ENCODE peak calls at places on chromosomes 3 and 15, in six cellular contexts. M is NCI-H1436; C is HFFc6; U is stimulated activated CD4-positive, alpha-beta T cell treated with anti-CD3 and anti-CD28 coated beads, Interleukin-2, amount 100 ng/mL, for 24 hours; H is cardiac fibroblast; L is tibial nerve. Z is an unnamed sample.

GRCh38 chr3:114861666-114862065 is 285.4 kb downstream of the ZBTB20 start:
- DNase-seq in M (no peak), C (no peak), U (no peak), H (no peak), L (no peak), Z (no peak)

GRCh38 chr3:70606018-70606417 is 293.6 kb upstream of the MDFIC2 start:
- DNase-seq in M (no peak), C (no peak), U (no peak), H (no peak), L (no peak), Z (no peak)

GRCh38 chr3:117306299-117306698 is 596.7 kb downstream of the TUSC7 start:
- DNase-seq in M (no peak), C (no peak), U (no peak), H (no peak), L (no peak), Z (no peak)

GRCh38 chr3:58025406-58025805 is 17.2 kb downstream of the FLNB start:
- DNase-seq in M (no peak), C (no peak), U (no peak), H (no peak), L (no peak), Z (no peak)

GRCh38 chr3:133574260-133574881 is 885 bp downstream of the CDV3 start:
- DNase-seq in M (no peak), C (peak; percentile 64), U (peak; percentile 74), H (peak; percentile 77), L (peak; percentile 39), Z (no peak)

GRCh38 chr3:52845691-52846426 is 11.0 kb upstream of the MUSTN1 start:
- DNase-seq in M (no peak), C (no peak), U (peak; percentile 41), H (no peak), L (no peak), Z (no peak)

GRCh38 chr3:73917643-73918042 is 292.9 kb upstream of the PDZRN3 start:
- DNase-seq in M (no peak), C (no peak), U (no peak), H (no peak), L (no peak), Z (no peak)

GRCh38 chr3:46733026-46733800 is 15.5 kb upstream of the PRSS50 start:
- DNase-seq in M (no peak), C (no peak), U (peak; percentile 4), H (peak; percentile 34), L (no peak), Z (no peak)

GRCh38 chr15:40436892-40437753 is 3.6 kb upstream of the BAHD1 start:
- DNase-seq in M (no peak), C (no peak), U (no peak), H (no peak), L (no peak), Z (no peak)

GRCh38 chr3:170511371-170511770 is 74.5 kb downstream of the SLC7A14 start:
- DNase-seq in M (no peak), C (no peak), U (no peak), H (no peak), L (no peak), Z (no peak)

GRCh38 chr3:133894334-133895207 is 1.1 kb downstream of the RAB6B start:
- DNase-seq in M (no peak), C (no peak), U (no peak), H (no peak), L (no peak), Z (no peak)

GRCh38 chr15:75696303-75696657 is 16.4 kb downstream of the CSPG4 start:
- DNase-seq in M (no peak), C (no peak), U (no peak), H (no peak), L (peak; percentile 56), Z (no peak)

GRCh38 chr3:57680046-57680445 is 12.8 kb downstream of the DENND6A start:
- DNase-seq in M (no peak), C (no peak), U (no peak), H (no peak), L (no peak), Z (no peak)

GRCh38 chr15:77013786-77014136 is 18.8 kb downstream of the PSTPIP1 start:
- DNase-seq in M (no peak), C (no peak), U (peak; percentile 84), H (no peak), L (no peak), Z (no peak)

Z was measured in GM04504.